ENCODE peak calls at places on chromosomes 3 and 15, in eight cellular contexts. G is OCI-LY7, C is psoas muscle, I is astrocyte of the spinal cord, X is lung, R is kidney, F is mucosa of descending colon, D is endothelial cell. V is an unnamed sample.

GRCh38 chr3:166013073-166013679 is 176.0 kb upstream of the BCHE start:
- DNase-seq in R (no peak), D (peak), C (no peak), I (peak), X (no peak), G (peak), F (peak), V (no peak)

GRCh38 chr3:14473411-14473891 is 66.7 kb downstream of the GRIP2 start:
- DNase-seq in G (no peak), R (peak), I (no peak), C (no peak), X (no peak), D (no peak), F (peak), V (no peak)

GRCh38 chr3:66499881-66500574 is 794 bp downstream of the LRIG1 start:
- DNase-seq in I (no peak), X (peak), G (peak), R (peak), F (no peak), D (peak), C (peak), V (peak)

GRCh38 chr3:141045849-141046248 is 5.3 kb upstream of the SPSB4 start:
- DNase-seq in I (no peak), G (no peak), R (no peak), D (no peak), C (no peak), X (no peak), F (no peak), V (no peak)

GRCh38 chr15:22913646-22914380 is 66.4 kb downstream of the CYFIP1 start:
- DNase-seq in R (no peak), G (no peak), X (no peak), C (no peak), D (no peak), I (no peak), F (no peak), V (no peak)

GRCh38 chr3:16448691-16449090 is 64.8 kb downstream of the RFTN1 start:
- DNase-seq in X (peak), G (peak), D (no peak), I (peak), F (peak), R (peak), C (peak), V (peak)

GRCh38 chr15:44719293-44719999 is 8.1 kb downstream of the B2M start:
- DNase-seq in C (no peak), D (no peak), X (no peak), F (peak), G (peak), I (peak), R (no peak), V (peak)

GRCh38 chr3:40336101-40336500 is 26.6 kb downstream of the EIF1B start:
- DNase-seq in F (no peak), G (no peak), D (no peak), C (no peak), X (no peak), R (no peak), I (no peak), V (no peak)

GRCh38 chr3:147945968-147946519 is 536.9 kb downstream of the ZIC1 start:
- DNase-seq in R (no peak), I (peak), C (peak), F (peak), G (no peak), X (no peak), D (no peak), V (no peak)

GRCh38 chr3:183698760-183699159 is 1.2 kb downstream of the YEATS2 start:
- DNase-seq in I (peak), R (no peak), G (peak), F (peak), C (no peak), D (peak), X (no peak), V (peak)

GRCh38 chr3:36763850-36764703 is at the start of gene DCLK3:
- DNase-seq in X (no peak), F (no peak), R (no peak), D (peak), I (no peak), G (no peak), C (peak), V (peak)

GRCh38 chr15:92907880-92908279 is 7.8 kb downstream of the CHD2 start:
- DNase-seq in C (no peak), F (no peak), R (no peak), G (no peak), D (no peak), I (peak), X (no peak), V (peak)

GRCh38 chr15:77676569-77677375 is 44.1 kb upstream of the LINGO1 start:
- DNase-seq in X (no peak), G (no peak), D (no peak), I (no peak), C (no peak), R (no peak), F (no peak), V (no peak)

GRCh38 chr3:179436517-179436916 is 14.8 kb downstream of the GNB4 start:
- DNase-seq in D (no peak), G (no peak), I (no peak), F (no peak), R (no peak), X (no peak), C (no peak), V (no peak)

GRCh38 chr15:98226578-98226977 is 266.1 kb downstream of the ARRDC4 start:
- DNase-seq in R (no peak), D (no peak), F (no peak), X (no peak), C (no peak), G (no peak), I (no peak), V (no peak)

GRCh38 chr3:194300392-194300758 is 50.8 kb downstream of the CPN2 start:
- DNase-seq in G (no peak), X (no peak), F (peak), I (peak), R (peak), C (peak), D (peak), V (no peak)

GRCh38 chr3:130429069-130430023 is 83.9 kb downstream of the COL6A5 start:
- DNase-seq in C (no peak), R (no peak), D (no peak), X (no peak), G (no peak), F (no peak), I (no peak), V (no peak)
- TF ChIP-seq CTCF in C (no peak), R (no peak), D (no peak), X (no peak), G (no peak), F (no peak), I (no peak), V (no peak)

DNA sequence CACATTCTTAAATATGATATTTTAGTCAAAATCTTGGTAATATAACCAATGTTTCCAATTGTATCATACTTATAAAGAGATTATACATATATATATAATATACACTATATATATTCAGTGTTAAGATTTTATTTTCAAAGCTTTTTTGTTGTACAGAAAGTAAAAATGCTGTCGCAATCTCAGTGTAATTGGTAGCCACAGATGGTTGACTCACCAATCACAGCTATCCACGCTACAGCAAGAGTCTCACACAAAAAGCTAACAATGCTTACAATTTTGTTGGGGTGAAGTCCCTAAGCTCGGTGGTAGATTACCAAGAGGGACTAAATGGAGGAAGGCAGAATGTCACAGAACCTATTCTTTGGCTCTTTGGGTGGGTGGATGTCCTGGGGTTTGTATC is 16.9 kb upstream of the CFAP161 start:
- DNase-seq in G (no peak), R (no peak), C (no peak), D (no peak), I (peak), F (no peak), X (no peak), V (no peak)
- TF ChIP-seq CTCF in G (no peak), R (no peak), C (no peak), D (no peak), I (no peak), F (no peak), X (no peak), V (no peak)

GRCh38 chr15:58115692-58116091 is 22.5 kb upstream of the AQP9 start:
- DNase-seq in I (peak), C (no peak), G (no peak), X (no peak), R (no peak), D (no peak), F (no peak), V (no peak)
- TF ChIP-seq CTCF in I (peak), C (no peak), G (no peak), X (no peak), R (peak), D (no peak), F (no peak), V (no peak)

DNA sequence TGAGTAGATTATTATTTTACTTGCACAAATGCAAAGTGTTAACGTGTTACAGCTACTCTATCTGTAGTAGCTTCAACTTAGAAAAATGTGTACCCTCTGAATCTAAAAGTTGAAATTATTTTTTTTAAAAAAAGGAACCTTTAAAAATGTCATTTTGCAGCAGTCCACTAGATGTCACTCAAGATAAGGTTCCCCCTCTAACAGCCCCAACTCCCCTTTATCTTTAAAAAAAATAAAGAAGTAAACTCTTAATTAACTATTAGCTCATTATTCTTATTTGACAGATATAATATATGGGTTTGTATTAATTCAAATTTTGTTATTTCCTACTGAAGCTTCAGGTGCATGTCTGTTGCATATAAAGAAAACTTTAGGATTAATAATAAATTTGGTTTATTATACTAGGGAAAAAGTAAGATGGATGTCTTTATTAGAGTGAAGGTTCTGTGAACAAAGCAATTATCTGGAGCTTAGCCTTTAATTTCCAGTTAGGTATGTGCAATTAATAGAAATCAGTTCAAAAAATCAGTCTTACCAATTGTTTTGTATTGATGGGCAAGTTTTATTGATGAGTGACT is 288.5 kb downstream of the VGLL3 start:
- DNase-seq in X (no peak), D (no peak), I (peak), F (no peak), G (peak), R (no peak), C (no peak), V (no peak)
- TF ChIP-seq CTCF in X (no peak), D (peak), I (peak), F (no peak), G (peak), R (no peak), C (no peak), V (peak)

GRCh38 chr3:175413926-175414325 is 554.8 kb downstream of the NAALADL2 start:
- DNase-seq in X (no peak), I (peak), C (no peak), G (no peak), R (no peak), D (no peak), F (no peak), V (no peak)

GRCh38 chr3:175411405-175411804 is 552.3 kb downstream of the NAALADL2 start:
- DNase-seq in X (no peak), G (no peak), C (no peak), R (no peak), F (no peak), D (no peak), I (no peak), V (no peak)

GRCh38 chr3:175404667-175405066 is 545.5 kb downstream of the NAALADL2 start:
- DNase-seq in G (no peak), D (no peak), R (no peak), I (no peak), C (no peak), F (no peak), X (no peak), V (no peak)

GRCh38 chr3:175410251-175410650 is 551.1 kb downstream of the NAALADL2 start:
- DNase-seq in C (no peak), R (no peak), G (no peak), X (no peak), I (peak), D (no peak), F (no peak), V (no peak)
- TF ChIP-seq CTCF in C (no peak), R (no peak), G (no peak), X (no peak), I (no peak), D (no peak), F (no peak), V (no peak)

DNA sequence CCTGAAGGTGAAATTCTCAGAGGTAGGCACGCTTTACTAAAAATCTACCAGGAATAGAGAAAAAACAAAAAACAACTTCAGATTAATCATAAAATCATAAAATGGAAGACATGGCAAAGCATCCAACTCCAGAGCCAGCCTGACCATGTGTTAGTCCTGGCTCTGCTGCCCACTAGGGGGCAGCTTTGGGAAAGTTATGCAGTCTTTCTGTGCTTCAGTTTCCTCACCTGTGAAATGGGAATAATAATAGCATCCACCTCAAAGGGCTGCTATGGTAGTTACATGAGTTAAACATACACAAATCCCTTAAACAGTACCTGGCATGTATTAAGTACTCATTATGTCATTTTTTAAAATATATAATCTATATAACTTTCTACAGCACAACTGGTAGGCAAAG is 52.3 kb downstream of the WNT5A start:
- DNase-seq in C (no peak), X (no peak), G (peak), I (no peak), R (no peak), D (peak), F (peak), V (peak)
- TF ChIP-seq CTCF in C (peak), X (no peak), G (peak), I (peak), R (peak), D (peak), F (peak), V (peak)

GRCh38 chr15:67980171-67980570 is 73.9 kb upstream of the PIAS1 start:
- DNase-seq in C (no peak), R (no peak), G (no peak), F (no peak), X (no peak), I (no peak), D (no peak), V (no peak)

GRCh38 chr15:67981118-67981685 is 72.9 kb upstream of the PIAS1 start:
- DNase-seq in I (no peak), X (no peak), F (no peak), G (no peak), R (no peak), D (no peak), C (no peak), V (no peak)

GRCh38 chr15:67973846-67974245 is 80.3 kb upstream of the PIAS1 start:
- DNase-seq in I (no peak), X (no peak), F (no peak), C (no peak), D (no peak), G (no peak), R (no peak), V (no peak)

GRCh38 chr15:67979281-67979680 is 74.8 kb upstream of the PIAS1 start:
- DNase-seq in D (no peak), C (no peak), R (no peak), G (no peak), I (no peak), F (no peak), X (no peak), V (no peak)

GRCh38 chr15:67977690-67978089 is 76.4 kb upstream of the PIAS1 start:
- DNase-seq in F (no peak), I (no peak), G (no peak), D (no peak), R (no peak), C (no peak), X (no peak), V (no peak)
- TF ChIP-seq CTCF in F (no peak), I (no peak), G (no peak), D (no peak), R (no peak), C (no peak), X (no peak), V (no peak)

GRCh38 chr15:57969355-57969754 is 96.2 kb downstream of the ALDH1A2 start:
- DNase-seq in R (no peak), X (no peak), F (peak), C (no peak), G (no peak), I (peak), D (peak), V (no peak)
- TF ChIP-seq CTCF in R (no peak), X (no peak), F (no peak), C (no peak), G (no peak), I (peak), D (peak), V (no peak)